ENCODE peak calls at places on chromosomes 2 and 18, in four cellular contexts. One of them, this sample, is unnamed.

GRCh38 chr2:109158237-109158636 is 29.2 kb downstream of the SH3RF3 start:
- DNase-seq in tibial nerve: no peak
- DNase-seq in ovary: no peak
- DNase-seq in OCI-LY7: no peak
- DNase-seq in this sample: no peak

GRCh38 chr2:106566050-106566449 is 78.9 kb downstream of the CD8B2 start:
- DNase-seq in tibial nerve: no peak
- DNase-seq in ovary: no peak
- DNase-seq in OCI-LY7: no peak
- DNase-seq in this sample: peak; percentile 14

GRCh38 chr2:141557329-141558098 is 573.3 kb downstream of the LRP1B start:
- DNase-seq in tibial nerve: no peak
- DNase-seq in ovary: no peak
- DNase-seq in OCI-LY7: no peak
- DNase-seq in this sample: peak; percentile 97

GRCh38 chr18:75364512-75364911 is 63.0 kb downstream of the SMIM21 start:
- DNase-seq in tibial nerve: no peak
- DNase-seq in ovary: no peak
- DNase-seq in OCI-LY7: no peak
- DNase-seq in this sample: no peak

GRCh38 chr2:232949016-232949415 is 64.0 kb downstream of the NGEF start:
- DNase-seq in tibial nerve: no peak
- DNase-seq in ovary: no peak
- DNase-seq in OCI-LY7: no peak
- DNase-seq in this sample: no peak

GRCh38 chr18:8661754-8662573 is 43.4 kb upstream of the MTCL1 start:
- DNase-seq in tibial nerve: no peak
- DNase-seq in ovary: no peak
- DNase-seq in OCI-LY7: peak; percentile 48
- DNase-seq in this sample: peak; percentile 36

GRCh38 chr18:39841133-39842041 is 2113.6 kb upstream of the PIK3C3 start:
- DNase-seq in tibial nerve: peak; percentile 5
- DNase-seq in ovary: peak; percentile 20
- DNase-seq in OCI-LY7: no peak
- DNase-seq in this sample: peak; percentile 63

GRCh38 chr2:28047698-28048097 is 157.2 kb downstream of the BABAM2 start:
- DNase-seq in tibial nerve: no peak
- DNase-seq in ovary: no peak
- DNase-seq in OCI-LY7: no peak
- DNase-seq in this sample: peak; percentile 64

GRCh38 chr18:67200665-67201064 is 315.9 kb downstream of the DSEL start:
- DNase-seq in tibial nerve: no peak
- DNase-seq in ovary: no peak
- DNase-seq in OCI-LY7: no peak
- DNase-seq in this sample: no peak

GRCh38 chr2:48856144-48856543 is 100.6 kb upstream of the LHCGR start:
- DNase-seq in tibial nerve: no peak
- DNase-seq in ovary: no peak
- DNase-seq in OCI-LY7: no peak
- DNase-seq in this sample: peak; percentile 21

GRCh38 chr2:121694398-121695178 is 42.1 kb downstream of the NIFK start:
- DNase-seq in tibial nerve: no peak
- DNase-seq in ovary: no peak
- DNase-seq in OCI-LY7: no peak
- DNase-seq in this sample: peak; percentile 52

GRCh38 chr2:84290537-84290936 is 168.5 kb downstream of the SUCLG1 start:
- DNase-seq in tibial nerve: no peak
- DNase-seq in ovary: no peak
- DNase-seq in OCI-LY7: no peak
- DNase-seq in this sample: no peak

GRCh38 chr2:46874236-46874929 is 41.2 kb downstream of the MCFD2 start:
- DNase-seq in tibial nerve: no peak
- DNase-seq in ovary: no peak
- DNase-seq in OCI-LY7: no peak
- DNase-seq in this sample: no peak

GRCh38 chr2:217953531-217953932 is 49.3 kb downstream of the TNS1 start:
- DNase-seq in tibial nerve: no peak
- DNase-seq in ovary: peak; percentile 56
- DNase-seq in OCI-LY7: no peak
- DNase-seq in this sample: no peak

GRCh38 chr18:51614967-51615571 is 417.6 kb upstream of the MEX3C start:
- DNase-seq in tibial nerve: no peak
- DNase-seq in ovary: no peak
- DNase-seq in OCI-LY7: no peak
- DNase-seq in this sample: peak; percentile 96

GRCh38 chr18:46071615-46071893 is 506 bp downstream of the PSTPIP2 start:
- DNase-seq in tibial nerve: no peak
- DNase-seq in ovary: no peak
- DNase-seq in OCI-LY7: no peak
- DNase-seq in this sample: no peak

GRCh38 chr2:9230881-9231280 is 24.3 kb downstream of the ASAP2 start:
- DNase-seq in tibial nerve: no peak
- DNase-seq in ovary: no peak
- DNase-seq in OCI-LY7: no peak
- DNase-seq in this sample: no peak
- H3K4me1 ChIP-seq in tibial nerve: peaks cover 97% of the 10 kb centered on the region
- H3K4me1 ChIP-seq in ovary: peaks cover 45% of the 10 kb centered on the region
- H3K4me1 ChIP-seq in OCI-LY7: no peaks in the 10 kb centered on the region
- H3K4me1 ChIP-seq in this sample: peaks cover 81% of the 10 kb centered on the region

GRCh38 chr2:172230301-172230700 is 127.6 kb upstream of the DLX2 start:
- DNase-seq in tibial nerve: no peak
- DNase-seq in ovary: no peak
- DNase-seq in OCI-LY7: no peak
- DNase-seq in this sample: no peak

GRCh38 chr2:172231508-172231907 is 128.8 kb upstream of the DLX2 start:
- DNase-seq in tibial nerve: no peak
- DNase-seq in ovary: no peak
- DNase-seq in OCI-LY7: no peak
- DNase-seq in this sample: no peak

GRCh38 chr2:172232638-172233253 is 130.0 kb upstream of the DLX2 start:
- DNase-seq in tibial nerve: no peak
- DNase-seq in ovary: no peak
- DNase-seq in OCI-LY7: no peak
- DNase-seq in this sample: no peak

GRCh38 chr2:172229125-172229524 is 126.4 kb upstream of the DLX2 start:
- DNase-seq in tibial nerve: no peak
- DNase-seq in ovary: no peak
- DNase-seq in OCI-LY7: no peak
- DNase-seq in this sample: no peak

GRCh38 chr2:172230783-172231446 is 128.2 kb upstream of the DLX2 start:
- DNase-seq in tibial nerve: no peak
- DNase-seq in ovary: no peak
- DNase-seq in OCI-LY7: no peak
- DNase-seq in this sample: peak; percentile 57
- H3K4me1 ChIP-seq in tibial nerve: peaks cover 68% of the 10 kb centered on the region
- H3K4me1 ChIP-seq in ovary: peaks cover 37% of the 10 kb centered on the region
- H3K4me1 ChIP-seq in OCI-LY7: no peaks in the 10 kb centered on the region
- H3K4me1 ChIP-seq in this sample: peaks cover 79% of the 10 kb centered on the region

GRCh38 chr2:139366659-139367058 is 586.5 kb upstream of the NXPH2 start:
- DNase-seq in tibial nerve: no peak
- DNase-seq in ovary: no peak
- DNase-seq in OCI-LY7: no peak
- DNase-seq in this sample: no peak

GRCh38 chr2:139365189-139365588 is 585.0 kb upstream of the NXPH2 start:
- DNase-seq in tibial nerve: no peak
- DNase-seq in ovary: no peak
- DNase-seq in OCI-LY7: no peak
- DNase-seq in this sample: no peak

GRCh38 chr2:139374307-139374850 is 594.2 kb upstream of the NXPH2 start:
- DNase-seq in tibial nerve: no peak
- DNase-seq in ovary: no peak
- DNase-seq in OCI-LY7: no peak
- DNase-seq in this sample: no peak

GRCh38 chr2:139369423-139370409 is 589.5 kb upstream of the NXPH2 start:
- DNase-seq in tibial nerve: no peak
- DNase-seq in ovary: no peak
- DNase-seq in OCI-LY7: no peak
- DNase-seq in this sample: no peak
- H3K4me1 ChIP-seq in tibial nerve: no peaks in the 10 kb centered on the region
- H3K4me1 ChIP-seq in ovary: no peaks in the 10 kb centered on the region
- H3K4me1 ChIP-seq in OCI-LY7: no peaks in the 10 kb centered on the region
- H3K4me1 ChIP-seq in this sample: no peaks in the 10 kb centered on the region

GRCh38 chr2:64638502-64639120 is 15.1 kb downstream of the SERTAD2 start:
- DNase-seq in tibial nerve: no peak
- DNase-seq in ovary: no peak
- DNase-seq in OCI-LY7: no peak
- DNase-seq in this sample: peak; percentile 72

GRCh38 chr2:64639691-64640090 is 14.0 kb downstream of the SERTAD2 start:
- DNase-seq in tibial nerve: no peak
- DNase-seq in ovary: no peak
- DNase-seq in OCI-LY7: no peak
- DNase-seq in this sample: no peak

GRCh38 chr2:64637931-64638330 is 15.8 kb downstream of the SERTAD2 start:
- DNase-seq in tibial nerve: no peak
- DNase-seq in ovary: no peak
- DNase-seq in OCI-LY7: no peak
- DNase-seq in this sample: peak; percentile 60

GRCh38 chr2:64641585-64641984 is 12.1 kb downstream of the SERTAD2 start:
- DNase-seq in tibial nerve: no peak
- DNase-seq in ovary: no peak
- DNase-seq in OCI-LY7: no peak
- DNase-seq in this sample: no peak

DNA sequence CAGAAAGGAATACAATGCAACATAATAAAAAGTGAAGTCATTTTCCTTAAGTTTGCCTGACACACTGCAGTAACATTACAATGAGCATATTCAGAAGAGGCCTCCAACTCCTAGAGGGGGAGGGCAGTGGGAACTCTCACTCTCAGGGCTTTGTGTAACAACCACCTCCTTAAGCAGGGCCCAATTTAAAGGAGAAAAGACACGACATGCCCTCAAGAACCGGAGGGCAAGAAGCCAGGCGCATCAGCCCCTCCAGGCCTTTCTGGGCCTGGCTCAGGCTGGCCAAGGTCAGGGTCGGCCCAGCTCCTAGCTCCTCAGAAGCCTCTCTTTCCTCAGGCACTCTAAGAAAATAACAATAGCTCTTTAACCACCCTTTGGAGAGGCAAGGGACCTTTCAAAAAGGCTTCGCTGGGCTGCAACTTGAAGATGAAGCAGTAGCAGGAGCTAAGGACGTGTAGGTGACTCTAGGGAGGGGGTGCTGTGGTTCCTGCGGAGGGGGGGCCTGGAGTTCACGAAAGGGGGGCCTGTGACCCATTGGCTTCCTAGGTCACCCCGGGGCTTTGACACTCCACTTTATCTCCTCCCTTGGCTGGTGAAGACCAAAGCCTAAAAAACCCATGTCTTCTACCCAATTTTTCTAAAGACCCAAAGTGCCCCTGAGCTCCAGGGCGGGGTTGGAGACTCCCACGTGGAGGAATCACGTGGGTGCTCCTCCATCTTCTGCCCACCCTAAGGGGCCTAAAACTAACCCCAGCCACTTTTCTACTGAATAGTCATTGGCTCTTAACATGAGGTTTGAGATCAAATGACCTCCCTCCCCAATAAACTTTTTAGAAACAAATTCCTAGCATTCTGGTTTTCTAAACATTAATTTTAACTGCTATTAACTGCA is 13.3 kb downstream of the SERTAD2 start:
- DNase-seq in tibial nerve: no peak
- DNase-seq in ovary: peak; percentile 45
- DNase-seq in OCI-LY7: no peak
- DNase-seq in this sample: peak; percentile 65
- H3K4me1 ChIP-seq in tibial nerve: peaks cover 78% of the 10 kb centered on the region
- H3K4me1 ChIP-seq in ovary: peaks cover 21% of the 10 kb centered on the region
- H3K4me1 ChIP-seq in OCI-LY7: peaks cover 100% of the 10 kb centered on the region
- H3K4me1 ChIP-seq in this sample: peaks cover 83% of the 10 kb centered on the region

GRCh38 chr2:207138573-207139297 is 27.0 kb downstream of the KLF7 start:
- DNase-seq in tibial nerve: no peak
- DNase-seq in ovary: no peak
- DNase-seq in OCI-LY7: no peak
- DNase-seq in this sample: no peak
- H3K4me1 ChIP-seq in tibial nerve: peaks cover 100% of the 10 kb centered on the region
- H3K4me1 ChIP-seq in ovary: peaks cover 26% of the 10 kb centered on the region
- H3K4me1 ChIP-seq in OCI-LY7: no peaks in the 10 kb centered on the region
- H3K4me1 ChIP-seq in this sample: peaks cover 30% of the 10 kb centered on the region